ENCODE peak calls at places on chromosomes 11 and 22, in seven cellular contexts. One of them, this sample, is unnamed.

GRCh38 chr11:44564653-44565007 is 833 bp upstream of the CD82 start:
- DNase-seq in right atrium auricular region: peak
- DNase-seq in GM10248: no peak
- DNase-seq in SK-N-SH: no peak
- DNase-seq in HFF-Myc: no peak
- DNase-seq in lower lobe of right lung: peak
- DNase-seq in cardiac fibroblast: peak
- DNase-seq in this sample: peak

GRCh38 chr22:37680191-37680851 is 4.9 kb downstream of the LGALS1 start:
- DNase-seq in right atrium auricular region: no peak
- DNase-seq in GM10248: no peak
- DNase-seq in SK-N-SH: no peak
- DNase-seq in HFF-Myc: no peak
- DNase-seq in lower lobe of right lung: no peak
- DNase-seq in cardiac fibroblast: peak
- DNase-seq in this sample: no peak

GRCh38 chr11:72380132-72380503 is 54.2 kb downstream of the CLPB start:
- DNase-seq in right atrium auricular region: no peak
- DNase-seq in GM10248: no peak
- DNase-seq in SK-N-SH: no peak
- DNase-seq in HFF-Myc: no peak
- DNase-seq in lower lobe of right lung: no peak
- DNase-seq in cardiac fibroblast: no peak
- DNase-seq in this sample: no peak

GRCh38 chr22:37196539-37197450 is 8.7 kb upstream of the C1QTNF6 start:
- DNase-seq in right atrium auricular region: peak
- DNase-seq in GM10248: no peak
- DNase-seq in SK-N-SH: peak
- DNase-seq in HFF-Myc: no peak
- DNase-seq in lower lobe of right lung: peak
- DNase-seq in cardiac fibroblast: peak
- DNase-seq in this sample: peak

GRCh38 chr11:65498042-65498726 is 661 bp upstream of the MALAT1 start:
- DNase-seq in right atrium auricular region: peak
- DNase-seq in GM10248: peak
- DNase-seq in SK-N-SH: no peak
- DNase-seq in HFF-Myc: peak
- DNase-seq in lower lobe of right lung: no peak
- DNase-seq in cardiac fibroblast: peak
- DNase-seq in this sample: peak

GRCh38 chr11:33708970-33709369 is 8.3 kb upstream of the C11orf91 start:
- DNase-seq in right atrium auricular region: no peak
- DNase-seq in GM10248: no peak
- DNase-seq in SK-N-SH: no peak
- DNase-seq in HFF-Myc: no peak
- DNase-seq in lower lobe of right lung: no peak
- DNase-seq in cardiac fibroblast: no peak
- DNase-seq in this sample: peak

GRCh38 chr11:131785801-131786200 is 415.4 kb downstream of the NTM start:
- DNase-seq in right atrium auricular region: no peak
- DNase-seq in GM10248: no peak
- DNase-seq in SK-N-SH: no peak
- DNase-seq in HFF-Myc: no peak
- DNase-seq in lower lobe of right lung: no peak
- DNase-seq in cardiac fibroblast: no peak
- DNase-seq in this sample: no peak

GRCh38 chr22:46465793-46466192 is 71.6 kb downstream of the CELSR1 start:
- DNase-seq in right atrium auricular region: no peak
- DNase-seq in GM10248: no peak
- DNase-seq in SK-N-SH: no peak
- DNase-seq in HFF-Myc: no peak
- DNase-seq in lower lobe of right lung: peak
- DNase-seq in cardiac fibroblast: no peak
- DNase-seq in this sample: no peak

GRCh38 chr11:114281388-114281956 is 14.7 kb upstream of the NNMT start:
- DNase-seq in right atrium auricular region: no peak
- DNase-seq in GM10248: no peak
- DNase-seq in SK-N-SH: no peak
- DNase-seq in HFF-Myc: no peak
- DNase-seq in lower lobe of right lung: no peak
- DNase-seq in cardiac fibroblast: no peak
- DNase-seq in this sample: peak

GRCh38 chr11:1468002-1468401 is 18.6 kb downstream of the MOB2 start:
- DNase-seq in right atrium auricular region: no peak
- DNase-seq in GM10248: no peak
- DNase-seq in SK-N-SH: no peak
- DNase-seq in HFF-Myc: no peak
- DNase-seq in lower lobe of right lung: no peak
- DNase-seq in cardiac fibroblast: no peak
- DNase-seq in this sample: no peak

GRCh38 chr11:9616858-9617257 is 43.4 kb downstream of the WEE1 start:
- DNase-seq in right atrium auricular region: no peak
- DNase-seq in GM10248: no peak
- DNase-seq in SK-N-SH: no peak
- DNase-seq in HFF-Myc: no peak
- DNase-seq in lower lobe of right lung: no peak
- DNase-seq in cardiac fibroblast: peak
- DNase-seq in this sample: no peak

GRCh38 chr11:10302744-10303557 is 1.9 kb upstream of the ADM start:
- DNase-seq in right atrium auricular region: peak
- DNase-seq in GM10248: peak
- DNase-seq in SK-N-SH: peak
- DNase-seq in HFF-Myc: no peak
- DNase-seq in lower lobe of right lung: peak
- DNase-seq in cardiac fibroblast: peak
- DNase-seq in this sample: peak

DNA sequence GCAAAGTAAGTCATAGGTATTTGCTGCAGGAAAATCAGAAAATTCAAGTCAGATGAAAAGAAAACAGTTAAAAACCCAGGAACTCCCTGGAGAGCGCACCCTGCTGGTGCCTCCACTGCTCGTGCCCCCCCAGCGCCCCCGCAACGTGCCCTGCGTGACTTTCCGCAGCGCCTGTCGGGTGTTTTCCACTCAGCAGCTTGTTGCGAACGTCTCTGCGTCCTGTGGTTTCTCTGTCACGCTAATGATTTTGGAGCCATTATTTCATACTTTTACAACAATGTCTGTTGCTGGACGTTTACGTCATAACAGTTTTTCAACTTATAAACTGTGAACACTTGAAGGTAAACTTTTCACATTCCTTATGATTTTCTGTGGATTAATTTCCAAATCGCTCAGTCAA is 5.0 kb downstream of the CRELD2 start:
- DNase-seq in right atrium auricular region: no peak
- DNase-seq in GM10248: peak
- DNase-seq in SK-N-SH: no peak
- DNase-seq in HFF-Myc: no peak
- DNase-seq in lower lobe of right lung: no peak
- DNase-seq in cardiac fibroblast: no peak
- DNase-seq in this sample: no peak
- TF ChIP-seq CTCF in right atrium auricular region: no peak
- TF ChIP-seq CTCF in GM10248: peak
- TF ChIP-seq CTCF in SK-N-SH: no peak
- TF ChIP-seq CTCF in HFF-Myc: peak
- TF ChIP-seq CTCF in lower lobe of right lung: no peak
- TF ChIP-seq CTCF in cardiac fibroblast: peak
- TF ChIP-seq CTCF in this sample: peak

GRCh38 chr11:79428406-79428805 is 12.4 kb downstream of the TENM4 start:
- DNase-seq in right atrium auricular region: no peak
- DNase-seq in GM10248: no peak
- DNase-seq in SK-N-SH: no peak
- DNase-seq in HFF-Myc: no peak
- DNase-seq in lower lobe of right lung: no peak
- DNase-seq in cardiac fibroblast: no peak
- DNase-seq in this sample: no peak

GRCh38 chr11:79427126-79427525 is 13.7 kb downstream of the TENM4 start:
- DNase-seq in right atrium auricular region: no peak
- DNase-seq in GM10248: no peak
- DNase-seq in SK-N-SH: no peak
- DNase-seq in HFF-Myc: no peak
- DNase-seq in lower lobe of right lung: no peak
- DNase-seq in cardiac fibroblast: no peak
- DNase-seq in this sample: no peak

GRCh38 chr11:79434263-79434662 is 6.6 kb downstream of the TENM4 start:
- DNase-seq in right atrium auricular region: no peak
- DNase-seq in GM10248: peak
- DNase-seq in SK-N-SH: no peak
- DNase-seq in HFF-Myc: no peak
- DNase-seq in lower lobe of right lung: no peak
- DNase-seq in cardiac fibroblast: no peak
- DNase-seq in this sample: peak

GRCh38 chr11:79431535-79431934 is 9.3 kb downstream of the TENM4 start:
- DNase-seq in right atrium auricular region: no peak
- DNase-seq in GM10248: no peak
- DNase-seq in SK-N-SH: no peak
- DNase-seq in HFF-Myc: no peak
- DNase-seq in lower lobe of right lung: no peak
- DNase-seq in cardiac fibroblast: peak
- DNase-seq in this sample: no peak

GRCh38 chr11:79430280-79430679 is 10.6 kb downstream of the TENM4 start:
- DNase-seq in right atrium auricular region: no peak
- DNase-seq in GM10248: no peak
- DNase-seq in SK-N-SH: no peak
- DNase-seq in HFF-Myc: no peak
- DNase-seq in lower lobe of right lung: no peak
- DNase-seq in cardiac fibroblast: no peak
- DNase-seq in this sample: no peak
- TF ChIP-seq CTCF in right atrium auricular region: no peak
- TF ChIP-seq CTCF in GM10248: no peak
- TF ChIP-seq CTCF in SK-N-SH: no peak
- TF ChIP-seq CTCF in HFF-Myc: no peak
- TF ChIP-seq CTCF in lower lobe of right lung: no peak
- TF ChIP-seq CTCF in cardiac fibroblast: no peak
- TF ChIP-seq CTCF in this sample: no peak

GRCh38 chr11:69716891-69717747 is 13.3 kb upstream of the FGF19 start:
- DNase-seq in right atrium auricular region: no peak
- DNase-seq in GM10248: no peak
- DNase-seq in SK-N-SH: no peak
- DNase-seq in HFF-Myc: no peak
- DNase-seq in lower lobe of right lung: no peak
- DNase-seq in cardiac fibroblast: no peak
- DNase-seq in this sample: no peak

GRCh38 chr11:69715446-69715845 is 11.6 kb upstream of the FGF19 start:
- DNase-seq in right atrium auricular region: no peak
- DNase-seq in GM10248: no peak
- DNase-seq in SK-N-SH: no peak
- DNase-seq in HFF-Myc: no peak
- DNase-seq in lower lobe of right lung: no peak
- DNase-seq in cardiac fibroblast: no peak
- DNase-seq in this sample: no peak

GRCh38 chr11:69716099-69716498 is 12.3 kb upstream of the FGF19 start:
- DNase-seq in right atrium auricular region: no peak
- DNase-seq in GM10248: no peak
- DNase-seq in SK-N-SH: no peak
- DNase-seq in HFF-Myc: no peak
- DNase-seq in lower lobe of right lung: no peak
- DNase-seq in cardiac fibroblast: no peak
- DNase-seq in this sample: no peak

GRCh38 chr11:69718912-69719311 is 15.1 kb upstream of the FGF19 start:
- DNase-seq in right atrium auricular region: no peak
- DNase-seq in GM10248: no peak
- DNase-seq in SK-N-SH: no peak
- DNase-seq in HFF-Myc: no peak
- DNase-seq in lower lobe of right lung: no peak
- DNase-seq in cardiac fibroblast: no peak
- DNase-seq in this sample: no peak

GRCh38 chr11:69718147-69718546 is 14.3 kb upstream of the FGF19 start:
- DNase-seq in right atrium auricular region: no peak
- DNase-seq in GM10248: peak
- DNase-seq in SK-N-SH: peak
- DNase-seq in HFF-Myc: no peak
- DNase-seq in lower lobe of right lung: no peak
- DNase-seq in cardiac fibroblast: peak
- DNase-seq in this sample: peak
- TF ChIP-seq CTCF in right atrium auricular region: peak
- TF ChIP-seq CTCF in GM10248: peak
- TF ChIP-seq CTCF in SK-N-SH: peak
- TF ChIP-seq CTCF in HFF-Myc: peak
- TF ChIP-seq CTCF in lower lobe of right lung: no peak
- TF ChIP-seq CTCF in cardiac fibroblast: peak
- TF ChIP-seq CTCF in this sample: peak

GRCh38 chr11:75767793-75768111 is 826 bp upstream of the DGAT2 start:
- DNase-seq in right atrium auricular region: no peak
- DNase-seq in GM10248: no peak
- DNase-seq in SK-N-SH: no peak
- DNase-seq in HFF-Myc: no peak
- DNase-seq in lower lobe of right lung: no peak
- DNase-seq in cardiac fibroblast: no peak
- DNase-seq in this sample: no peak

GRCh38 chr11:75766449-75767227 is 1.9 kb upstream of the DGAT2 start:
- DNase-seq in right atrium auricular region: no peak
- DNase-seq in GM10248: peak
- DNase-seq in SK-N-SH: no peak
- DNase-seq in HFF-Myc: no peak
- DNase-seq in lower lobe of right lung: no peak
- DNase-seq in cardiac fibroblast: no peak
- DNase-seq in this sample: no peak

GRCh38 chr11:75767228-75767572 is 1.4 kb upstream of the DGAT2 start:
- DNase-seq in right atrium auricular region: no peak
- DNase-seq in GM10248: no peak
- DNase-seq in SK-N-SH: no peak
- DNase-seq in HFF-Myc: no peak
- DNase-seq in lower lobe of right lung: no peak
- DNase-seq in cardiac fibroblast: no peak
- DNase-seq in this sample: no peak

GRCh38 chr11:75768112-75768908 is at the start of gene DGAT2:
- DNase-seq in right atrium auricular region: peak
- DNase-seq in GM10248: peak
- DNase-seq in SK-N-SH: peak
- DNase-seq in HFF-Myc: no peak
- DNase-seq in lower lobe of right lung: peak
- DNase-seq in cardiac fibroblast: peak
- DNase-seq in this sample: peak

GRCh38 chr11:75768909-75769771 is 562 bp downstream of the DGAT2 start:
- DNase-seq in right atrium auricular region: no peak
- DNase-seq in GM10248: no peak
- DNase-seq in SK-N-SH: peak
- DNase-seq in HFF-Myc: no peak
- DNase-seq in lower lobe of right lung: no peak
- DNase-seq in cardiac fibroblast: no peak
- DNase-seq in this sample: no peak
- TF ChIP-seq CTCF in right atrium auricular region: no peak
- TF ChIP-seq CTCF in GM10248: no peak
- TF ChIP-seq CTCF in SK-N-SH: no peak
- TF ChIP-seq CTCF in HFF-Myc: no peak
- TF ChIP-seq CTCF in lower lobe of right lung: no peak
- TF ChIP-seq CTCF in cardiac fibroblast: no peak
- TF ChIP-seq CTCF in this sample: no peak

This sample was measured in fibroblast of villous mesenchyme.